ENCODE peak calls at places on chromosomes 1 and 21, in six cellular contexts. One of them, this sample, is unnamed.

GRCh38 chr1:91701494-91701869 is 184.5 kb downstream of the TGFBR3 start:
- DNase-seq in fibroblast of lung: no peak
- DNase-seq in HCT116: no peak
- DNase-seq in breast epithelium: no peak
- DNase-seq in left lung: no peak
- DNase-seq in mammary epithelial cell: no peak
- DNase-seq in this sample: no peak

GRCh38 chr1:177948336-177948972 is 21.4 kb downstream of the SEC16B start:
- DNase-seq in fibroblast of lung: peak; percentile 78
- DNase-seq in HCT116: peak; percentile 55
- DNase-seq in breast epithelium: peak; percentile 47
- DNase-seq in left lung: no peak
- DNase-seq in mammary epithelial cell: peak; percentile 58
- DNase-seq in this sample: no peak

GRCh38 chr1:235670157-235670776 is 20.7 kb upstream of the GNG4 start:
- DNase-seq in fibroblast of lung: no peak
- DNase-seq in HCT116: peak; percentile 7
- DNase-seq in breast epithelium: no peak
- DNase-seq in left lung: no peak
- DNase-seq in mammary epithelial cell: no peak
- DNase-seq in this sample: no peak

GRCh38 chr1:85297855-85298629 is 21.6 kb upstream of the BCL10 start:
- DNase-seq in fibroblast of lung: peak; percentile 100
- DNase-seq in HCT116: peak; percentile 89
- DNase-seq in breast epithelium: peak; percentile 73
- DNase-seq in left lung: no peak
- DNase-seq in mammary epithelial cell: peak; percentile 96
- DNase-seq in this sample: peak; percentile 40

GRCh38 chr1:81174811-81175476 is 625.8 kb upstream of the ADGRL2 start:
- DNase-seq in fibroblast of lung: no peak
- DNase-seq in HCT116: peak; percentile 68
- DNase-seq in breast epithelium: no peak
- DNase-seq in left lung: no peak
- DNase-seq in mammary epithelial cell: peak; percentile 99
- DNase-seq in this sample: no peak

GRCh38 chr1:227549892-227550291 is 13.5 kb upstream of the ZNF678 start:
- DNase-seq in fibroblast of lung: no peak
- DNase-seq in HCT116: no peak
- DNase-seq in breast epithelium: no peak
- DNase-seq in left lung: no peak
- DNase-seq in mammary epithelial cell: no peak
- DNase-seq in this sample: no peak

GRCh38 chr1:41707793-41708192 is 210.9 kb downstream of the HIVEP3 start:
- DNase-seq in fibroblast of lung: no peak
- DNase-seq in HCT116: no peak
- DNase-seq in breast epithelium: no peak
- DNase-seq in left lung: no peak
- DNase-seq in mammary epithelial cell: no peak
- DNase-seq in this sample: no peak

GRCh38 chr1:221809101-221810029 is 67.5 kb upstream of the DUSP10 start:
- DNase-seq in fibroblast of lung: peak; percentile 20
- DNase-seq in HCT116: no peak
- DNase-seq in breast epithelium: no peak
- DNase-seq in left lung: no peak
- DNase-seq in mammary epithelial cell: no peak
- DNase-seq in this sample: no peak

GRCh38 chr1:206430031-206430983 is 40.0 kb upstream of the IKBKE start:
- DNase-seq in fibroblast of lung: peak; percentile 91
- DNase-seq in HCT116: no peak
- DNase-seq in breast epithelium: no peak
- DNase-seq in left lung: no peak
- DNase-seq in mammary epithelial cell: peak; percentile 92
- DNase-seq in this sample: no peak

GRCh38 chr1:234597894-234598293 is 12.1 kb downstream of the IRF2BP2 start:
- DNase-seq in fibroblast of lung: peak; percentile 73
- DNase-seq in HCT116: no peak
- DNase-seq in breast epithelium: no peak
- DNase-seq in left lung: no peak
- DNase-seq in mammary epithelial cell: peak; percentile 51
- DNase-seq in this sample: peak; percentile 58

GRCh38 chr1:9292361-9293240 is at the start of gene SPSB1:
- DNase-seq in fibroblast of lung: peak; percentile 87
- DNase-seq in HCT116: no peak
- DNase-seq in breast epithelium: peak; percentile 52
- DNase-seq in left lung: peak; percentile 91
- DNase-seq in mammary epithelial cell: peak; percentile 73
- DNase-seq in this sample: peak; percentile 43

GRCh38 chr1:161082483-161082882 is 6.9 kb downstream of the NECTIN4 start:
- DNase-seq in fibroblast of lung: no peak
- DNase-seq in HCT116: no peak
- DNase-seq in breast epithelium: no peak
- DNase-seq in left lung: no peak
- DNase-seq in mammary epithelial cell: peak; percentile 40
- DNase-seq in this sample: no peak

GRCh38 chr1:198677027-198677426 is 38.2 kb downstream of the PTPRC start:
- DNase-seq in fibroblast of lung: no peak
- DNase-seq in HCT116: no peak
- DNase-seq in breast epithelium: no peak
- DNase-seq in left lung: no peak
- DNase-seq in mammary epithelial cell: no peak
- DNase-seq in this sample: no peak

GRCh38 chr1:155313266-155313665 is 4.6 kb downstream of the FDPS start:
- DNase-seq in fibroblast of lung: no peak
- DNase-seq in HCT116: no peak
- DNase-seq in breast epithelium: no peak
- DNase-seq in left lung: no peak
- DNase-seq in mammary epithelial cell: peak; percentile 7
- DNase-seq in this sample: no peak

GRCh38 chr1:87141556-87141955 is 187.1 kb upstream of the LMO4 start:
- DNase-seq in fibroblast of lung: no peak
- DNase-seq in HCT116: no peak
- DNase-seq in breast epithelium: no peak
- DNase-seq in left lung: no peak
- DNase-seq in mammary epithelial cell: no peak
- DNase-seq in this sample: no peak

GRCh38 chr1:151837841-151838490 is 1.7 kb downstream of the C2CD4D start:
- DNase-seq in fibroblast of lung: no peak
- DNase-seq in HCT116: no peak
- DNase-seq in breast epithelium: peak; percentile 42
- DNase-seq in left lung: peak; percentile 72
- DNase-seq in mammary epithelial cell: no peak
- DNase-seq in this sample: no peak

GRCh38 chr1:8598060-8598724 is 219.2 kb downstream of the RERE start:
- DNase-seq in fibroblast of lung: peak; percentile 77
- DNase-seq in HCT116: no peak
- DNase-seq in breast epithelium: no peak
- DNase-seq in left lung: no peak
- DNase-seq in mammary epithelial cell: no peak
- DNase-seq in this sample: no peak

GRCh38 chr1:58047265-58047858 is 499.2 kb downstream of the OMA1 start:
- DNase-seq in fibroblast of lung: peak; percentile 6
- DNase-seq in HCT116: no peak
- DNase-seq in breast epithelium: no peak
- DNase-seq in left lung: peak; percentile 66
- DNase-seq in mammary epithelial cell: no peak
- DNase-seq in this sample: peak; percentile 5

GRCh38 chr21:42061195-42061865 is 9.8 kb upstream of the UMODL1 start:
- DNase-seq in fibroblast of lung: no peak
- DNase-seq in HCT116: no peak
- DNase-seq in breast epithelium: no peak
- DNase-seq in left lung: peak; percentile 55
- DNase-seq in mammary epithelial cell: no peak
- DNase-seq in this sample: peak; percentile 75

GRCh38 chr1:51344276-51344601 is 13.9 kb upstream of the TTC39A start:
- DNase-seq in fibroblast of lung: no peak
- DNase-seq in HCT116: no peak
- DNase-seq in breast epithelium: no peak
- DNase-seq in left lung: no peak
- DNase-seq in mammary epithelial cell: no peak
- DNase-seq in this sample: no peak

GRCh38 chr21:35811115-35811806 is 249.1 kb downstream of the SETD4 start:
- DNase-seq in fibroblast of lung: no peak
- DNase-seq in HCT116: no peak
- DNase-seq in breast epithelium: no peak
- DNase-seq in left lung: no peak
- DNase-seq in mammary epithelial cell: no peak
- DNase-seq in this sample: no peak

GRCh38 chr1:212450331-212450881 is 17.7 kb downstream of the NENF start:
- DNase-seq in fibroblast of lung: no peak
- DNase-seq in HCT116: no peak
- DNase-seq in breast epithelium: no peak
- DNase-seq in left lung: no peak
- DNase-seq in mammary epithelial cell: no peak
- DNase-seq in this sample: no peak

GRCh38 chr1:220879090-220879508 is at the start of gene HLX:
- DNase-seq in fibroblast of lung: peak; percentile 95
- DNase-seq in HCT116: peak; percentile 56
- DNase-seq in breast epithelium: peak; percentile 76
- DNase-seq in left lung: peak; percentile 96
- DNase-seq in mammary epithelial cell: peak; percentile 60
- DNase-seq in this sample: no peak

GRCh38 chr1:47433453-47434050 is 4.3 kb upstream of the FOXD2 start:
- DNase-seq in fibroblast of lung: no peak
- DNase-seq in HCT116: no peak
- DNase-seq in breast epithelium: no peak
- DNase-seq in left lung: no peak
- DNase-seq in mammary epithelial cell: no peak
- DNase-seq in this sample: no peak

GRCh38 chr1:94746635-94747525 is 73.3 kb upstream of the SLC44A3 start:
- DNase-seq in fibroblast of lung: peak; percentile 60
- DNase-seq in HCT116: no peak
- DNase-seq in breast epithelium: no peak
- DNase-seq in left lung: no peak
- DNase-seq in mammary epithelial cell: no peak
- DNase-seq in this sample: no peak

GRCh38 chr1:27306892-27307850 is 14.8 kb upstream of the TMEM222 start:
- DNase-seq in fibroblast of lung: no peak
- DNase-seq in HCT116: peak; percentile 33
- DNase-seq in breast epithelium: no peak
- DNase-seq in left lung: no peak
- DNase-seq in mammary epithelial cell: no peak
- DNase-seq in this sample: no peak

GRCh38 chr1:11648732-11649158 is 5.5 kb downstream of the FBXO2 start:
- DNase-seq in fibroblast of lung: no peak
- DNase-seq in HCT116: no peak
- DNase-seq in breast epithelium: no peak
- DNase-seq in left lung: peak; percentile 81
- DNase-seq in mammary epithelial cell: no peak
- DNase-seq in this sample: peak; percentile 51

GRCh38 chr1:234978397-234979291 is 150.0 kb downstream of the TOMM20 start:
- DNase-seq in fibroblast of lung: peak; percentile 93
- DNase-seq in HCT116: peak; percentile 63
- DNase-seq in breast epithelium: no peak
- DNase-seq in left lung: peak; percentile 84
- DNase-seq in mammary epithelial cell: peak; percentile 52
- DNase-seq in this sample: peak; percentile 41

GRCh38 chr1:1987142-1987510 is 16.5 kb downstream of the CFAP74 start:
- DNase-seq in fibroblast of lung: no peak
- DNase-seq in HCT116: no peak
- DNase-seq in breast epithelium: no peak
- DNase-seq in left lung: no peak
- DNase-seq in mammary epithelial cell: no peak
- DNase-seq in this sample: no peak

GRCh38 chr1:183318433-183318832 is 99.7 kb downstream of the NMNAT2 start:
- DNase-seq in fibroblast of lung: peak; percentile 92
- DNase-seq in HCT116: no peak
- DNase-seq in breast epithelium: peak; percentile 75
- DNase-seq in left lung: peak; percentile 76
- DNase-seq in mammary epithelial cell: peak; percentile 88
- DNase-seq in this sample: no peak
- TF ChIP-seq CTCF in fibroblast of lung: peak; percentile 88
- TF ChIP-seq CTCF in HCT116: peak; percentile 22
- TF ChIP-seq CTCF in breast epithelium: peak; percentile 53
- TF ChIP-seq CTCF in left lung: peak; percentile 42
- TF ChIP-seq CTCF in mammary epithelial cell: peak; percentile 60
- TF ChIP-seq CTCF in this sample: no peak

DNA sequence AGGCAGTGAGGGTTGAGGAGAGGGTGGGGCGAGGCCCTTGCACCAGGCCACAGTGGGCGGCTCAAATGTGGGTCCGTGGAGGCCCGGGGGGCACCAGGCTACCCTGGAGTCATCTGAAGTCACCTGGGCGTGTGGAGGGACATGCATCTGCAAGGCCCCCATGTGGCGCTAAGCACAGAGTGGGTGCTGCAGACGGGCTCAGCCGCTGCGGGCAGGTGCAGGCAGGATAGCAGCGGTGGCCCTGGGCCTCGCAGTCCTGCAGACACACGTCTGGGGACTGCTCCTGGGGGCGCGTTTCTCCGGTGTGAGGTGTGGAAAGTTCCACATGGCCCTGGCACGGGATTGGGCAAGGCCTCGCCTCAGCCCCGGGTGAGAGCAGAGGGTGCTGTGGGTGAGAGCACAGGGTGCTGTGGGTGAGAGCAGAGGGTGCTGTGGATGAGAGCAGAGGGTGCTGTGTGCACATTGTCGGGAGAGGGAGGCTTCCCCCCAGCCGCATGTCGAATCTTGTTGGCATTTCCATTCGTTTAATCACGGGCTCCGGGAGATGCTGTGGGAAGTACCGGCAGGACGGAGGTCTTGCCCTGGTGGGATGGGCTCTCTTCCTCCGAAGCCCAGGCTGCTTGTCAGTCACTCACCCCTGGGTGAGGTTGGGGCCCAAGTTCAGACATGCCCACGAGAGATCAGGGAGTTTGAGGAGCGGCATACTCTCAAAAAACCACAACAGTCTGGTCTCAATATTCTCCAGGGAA is 46.5 kb downstream of the TP73 start:
- DNase-seq in fibroblast of lung: no peak
- DNase-seq in HCT116: no peak
- DNase-seq in breast epithelium: no peak
- DNase-seq in left lung: no peak
- DNase-seq in mammary epithelial cell: peak; percentile 93
- DNase-seq in this sample: no peak
- H3K27me3 ChIP-seq in fibroblast of lung: peaks cover 4% of the 10 kb centered on the region
- H3K27me3 ChIP-seq in HCT116: no peaks in the 10 kb centered on the region
- H3K27me3 ChIP-seq in breast epithelium: peaks cover 68% of the 10 kb centered on the region
- H3K27me3 ChIP-seq in left lung: no peaks in the 10 kb centered on the region
- H3K27me3 ChIP-seq in mammary epithelial cell: no peaks in the 10 kb centered on the region
- H3K27me3 ChIP-seq in this sample: no peaks in the 10 kb centered on the region

DNA sequence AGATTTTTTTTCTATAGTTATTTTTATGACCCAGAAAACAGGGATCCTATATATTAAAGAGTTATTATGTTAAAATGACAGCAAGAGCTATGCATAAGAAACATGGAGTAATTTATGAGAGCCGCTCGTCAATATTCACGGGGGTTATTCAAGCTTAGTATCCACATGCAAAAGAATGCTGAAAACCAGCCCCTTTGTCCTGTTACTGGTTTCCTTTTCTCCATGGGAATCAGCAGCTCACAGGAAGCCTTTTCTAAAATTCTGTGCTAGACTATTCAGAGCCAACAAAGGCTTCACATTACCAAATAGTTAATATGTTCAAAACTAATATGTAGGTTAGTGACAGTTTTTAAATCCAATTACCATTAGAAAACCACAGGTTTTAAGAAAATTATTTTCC is 225.5 kb upstream of the MAP1LC3C start:
- DNase-seq in fibroblast of lung: no peak
- DNase-seq in HCT116: no peak
- DNase-seq in breast epithelium: no peak
- DNase-seq in left lung: no peak
- DNase-seq in mammary epithelial cell: no peak
- DNase-seq in this sample: no peak
- H3K4me1 ChIP-seq in fibroblast of lung: no peaks in the 10 kb centered on the region
- H3K4me1 ChIP-seq in HCT116: no peaks in the 10 kb centered on the region
- H3K4me1 ChIP-seq in breast epithelium: no peaks in the 10 kb centered on the region
- H3K4me1 ChIP-seq in left lung: no peaks in the 10 kb centered on the region
- H3K4me1 ChIP-seq in mammary epithelial cell: no peaks in the 10 kb centered on the region
- H3K4me1 ChIP-seq in this sample: no peaks in the 10 kb centered on the region

GRCh38 chr1:21468597-21468996 is 28.7 kb downstream of the NBPF3 start:
- DNase-seq in fibroblast of lung: peak; percentile 59
- DNase-seq in HCT116: no peak
- DNase-seq in breast epithelium: no peak
- DNase-seq in left lung: no peak
- DNase-seq in mammary epithelial cell: no peak
- DNase-seq in this sample: no peak
- TF ChIP-seq CTCF in fibroblast of lung: peak; percentile 22
- TF ChIP-seq CTCF in HCT116: peak; percentile 27
- TF ChIP-seq CTCF in breast epithelium: no peak
- TF ChIP-seq CTCF in left lung: no peak
- TF ChIP-seq CTCF in mammary epithelial cell: peak; percentile 15
- TF ChIP-seq CTCF in this sample: peak; percentile 31